ENCODE peak calls at places on chromosomes 16 and 17, in five cellular contexts. G, B, U, F and D are unnamed samples.

GRCh38 chr16:75620326-75621169 is 2.5 kb downstream of the ADAT1 start:
- DNase-seq in G (peak), F (no peak), U (no peak), B (no peak), D (no peak)

GRCh38 chr17:38920374-38921291 is 4.8 kb upstream of the LASP1NB start:
- DNase-seq in F (no peak), G (no peak), B (no peak), U (no peak), D (no peak)

GRCh38 chr16:89571636-89572035 is 3.9 kb upstream of the CPNE7 start:
- DNase-seq in G (no peak), B (no peak), F (no peak), U (no peak), D (no peak)

GRCh38 chr16:88432174-88432573 is 20.9 kb upstream of the ZFPM1 start:
- DNase-seq in G (no peak), U (no peak), F (no peak), B (no peak), D (no peak)

GRCh38 chr16:49588061-49588460 is 214.5 kb downstream of the C16orf78 start:
- DNase-seq in U (no peak), G (no peak), F (no peak), B (peak), D (no peak)

GRCh38 chr16:30992381-30992780 is 7.4 kb downstream of the HSD3B7 start:
- DNase-seq in U (no peak), B (no peak), F (no peak), G (no peak), D (no peak)

GRCh38 chr16:64153718-64154117 is 968.1 kb downstream of the CDH11 start:
- DNase-seq in B (no peak), F (peak), U (no peak), G (no peak), D (no peak)

GRCh38 chr17:19712436-19713004 is 3.9 kb downstream of the SLC47A2 start:
- DNase-seq in F (no peak), G (no peak), U (no peak), B (no peak), D (no peak)

GRCh38 chr16:69930117-69930776 is 20.9 kb upstream of the CLEC18A start:
- DNase-seq in B (peak), F (peak), U (peak), G (peak), D (no peak)

GRCh38 chr17:1298616-1299015 is 19.2 kb downstream of the TRARG1 start:
- DNase-seq in B (peak), F (no peak), G (no peak), U (no peak), D (no peak)

GRCh38 chr16:88194397-88195020 is 188.2 kb upstream of the ZNF469 start:
- DNase-seq in G (peak), B (no peak), U (peak), F (peak), D (no peak)

GRCh38 chr16:27690604-27691003 is 140.7 kb downstream of the KATNIP start:
- DNase-seq in U (peak), F (peak), B (peak), G (peak), D (no peak)

GRCh38 chr17:63698886-63699637 is 863 bp downstream of the LIMD2 start:
- DNase-seq in U (peak), G (peak), F (peak), B (peak), D (peak)

GRCh38 chr16:381788-382717 is at the start of gene PGAP6:
- DNase-seq in B (peak), G (peak), F (peak), U (peak), D (no peak)

GRCh38 chr17:3851461-3852100 is 5.5 kb upstream of the NCBP3 start:
- DNase-seq in F (no peak), B (no peak), U (no peak), G (no peak), D (no peak)

GRCh38 chr17:65194670-65195334 is 57.6 kb downstream of the RGS9 start:
- DNase-seq in B (no peak), G (peak), F (no peak), U (no peak), D (no peak)

GRCh38 chr16:23302045-23302956 is at the start of gene SCNN1B:
- DNase-seq in G (peak), U (no peak), B (peak), F (no peak), D (no peak)

GRCh38 chr16:65618335-65618734 is 496.5 kb upstream of the CDH11 start:
- DNase-seq in G (no peak), F (no peak), U (no peak), B (no peak), D (no peak)

GRCh38 chr16:49884033-49884707 is 28.3 kb upstream of the ZNF423 start:
- DNase-seq in F (no peak), B (no peak), U (no peak), G (peak), D (no peak)

GRCh38 chr17:17514993-17515920 is 19.1 kb upstream of the RASD1 start:
- DNase-seq in F (peak), G (no peak), U (no peak), B (peak), D (no peak)

GRCh38 chr16:66286527-66286926 is 80.0 kb upstream of the CDH5 start:
- DNase-seq in F (no peak), U (no peak), B (no peak), G (no peak), D (no peak)

GRCh38 chr16:17215306-17215705 is 255.5 kb downstream of the XYLT1 start:
- DNase-seq in B (no peak), G (no peak), F (no peak), U (no peak), D (no peak)

GRCh38 chr17:51120357-51120738 is 320 bp downstream of the SPAG9 start:
- DNase-seq in B (no peak), G (peak), F (peak), U (no peak), D (no peak)

GRCh38 chr16:80362816-80363215 is 178.0 kb upstream of the DYNLRB2 start:
- DNase-seq in U (no peak), G (no peak), B (no peak), F (no peak), D (no peak)

GRCh38 chr17:40063034-40063765 is 435 bp downstream of the THRA start:
- DNase-seq in F (no peak), G (peak), B (peak), U (peak), D (no peak)

GRCh38 chr16:82152641-82153094 is 17.4 kb downstream of the MPHOSPH6 start:
- DNase-seq in G (peak), F (peak), U (peak), B (no peak), D (no peak)

GRCh38 chr17:74126179-74126900 is 77.1 kb upstream of the RPL38 start:
- DNase-seq in G (peak), U (no peak), F (no peak), B (no peak), D (no peak)

GRCh38 chr17:17789828-17790672 is 46.7 kb downstream of the SREBF1 start:
- DNase-seq in G (no peak), B (no peak), F (no peak), U (no peak), D (no peak)

GRCh38 chr17:47099451-47099986 is 89.6 kb downstream of the CDC27 start:
- DNase-seq in G (peak), B (no peak), F (no peak), U (no peak), D (no peak)

GRCh38 chr17:42050360-42051012 is at the start of gene C17orf113:
- DNase-seq in B (peak), F (no peak), U (peak), G (peak), D (no peak)

GRCh38 chr16:67173808-67174705 is 3.7 kb downstream of the NOL3 start:
- DNase-seq in G (peak), F (peak), B (peak), U (peak), D (no peak)

GRCh38 chr16:84382396-84382795 is 14.1 kb downstream of the ATP2C2 start:
- DNase-seq in U (no peak), B (no peak), F (no peak), G (no peak), D (no peak)

GRCh38 chr16:68448360-68448970 is at the start of gene SMPD3:
- DNase-seq in G (peak), F (peak), U (peak), B (peak), D (peak)

DNA sequence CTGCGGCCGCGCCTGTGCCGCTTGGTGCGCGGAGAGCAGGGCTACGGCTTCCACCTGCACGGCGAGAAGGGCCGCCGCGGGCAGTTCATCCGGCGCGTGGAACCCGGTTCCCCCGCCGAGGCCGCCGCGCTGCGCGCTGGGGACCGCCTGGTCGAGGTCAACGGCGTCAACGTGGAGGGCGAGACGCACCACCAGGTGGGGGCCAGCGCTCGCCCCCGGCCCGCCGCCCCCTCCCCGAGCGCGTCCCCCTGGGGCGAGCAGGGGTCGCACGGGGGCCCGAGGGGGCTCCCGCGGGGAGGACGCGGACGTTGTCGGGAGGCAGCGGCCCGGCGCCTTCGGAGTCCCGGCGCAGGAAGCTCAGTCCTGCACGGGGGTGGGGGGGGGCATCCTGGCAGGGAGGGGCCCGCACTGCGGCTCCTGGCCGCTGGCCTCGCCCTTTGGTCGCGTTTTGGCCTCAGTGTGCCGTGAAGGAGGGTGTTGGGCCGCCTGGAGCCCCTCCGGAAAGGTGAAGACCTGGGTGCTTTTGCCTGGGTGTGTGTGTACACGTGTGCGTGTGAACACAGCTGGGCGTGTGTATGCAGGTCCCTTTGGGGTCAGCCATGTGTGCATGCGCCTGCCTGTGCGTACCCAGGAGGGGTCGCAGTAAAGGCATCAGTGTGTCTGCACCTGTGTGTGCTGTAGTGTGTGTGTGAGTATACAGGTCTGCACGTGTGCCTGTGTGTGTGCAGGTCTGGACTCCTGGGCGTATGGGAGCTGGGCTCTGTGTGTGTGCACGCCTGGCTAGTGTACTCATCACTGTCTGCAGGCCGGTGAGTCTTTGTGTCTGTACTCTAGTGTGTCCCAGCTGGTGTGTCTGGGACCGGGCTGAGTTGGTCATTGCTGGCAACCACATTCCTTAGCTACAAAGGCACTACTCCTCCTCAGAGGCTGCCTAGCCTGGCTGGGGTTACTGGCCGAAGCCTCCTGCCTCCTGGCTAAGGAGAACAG is 615 bp downstream of the NHERF2 start:
- DNase-seq in U (peak), B (peak), G (no peak), F (peak), D (no peak)
- TF ChIP-seq POLR2A in U (no peak), B (no peak), G (no peak), F (no peak), D (no peak)

GRCh38 chr16:4734063-4734729 is at the start of the genes ANKS3 and DNAAF8:
- DNase-seq in U (peak), B (peak), G (peak), F (peak), D (peak)
- TF ChIP-seq POLR2A in U (peak), B (no peak), G (no peak), F (no peak), D (no peak)

GRCh38 chr17:35242805-35243458 is at the start of gene SLFN5:
- DNase-seq in F (peak), G (peak), U (peak), B (peak), D (peak)
- TF ChIP-seq POLR2A in F (peak), G (peak), U (peak), B (no peak), D (no peak)

DNA sequence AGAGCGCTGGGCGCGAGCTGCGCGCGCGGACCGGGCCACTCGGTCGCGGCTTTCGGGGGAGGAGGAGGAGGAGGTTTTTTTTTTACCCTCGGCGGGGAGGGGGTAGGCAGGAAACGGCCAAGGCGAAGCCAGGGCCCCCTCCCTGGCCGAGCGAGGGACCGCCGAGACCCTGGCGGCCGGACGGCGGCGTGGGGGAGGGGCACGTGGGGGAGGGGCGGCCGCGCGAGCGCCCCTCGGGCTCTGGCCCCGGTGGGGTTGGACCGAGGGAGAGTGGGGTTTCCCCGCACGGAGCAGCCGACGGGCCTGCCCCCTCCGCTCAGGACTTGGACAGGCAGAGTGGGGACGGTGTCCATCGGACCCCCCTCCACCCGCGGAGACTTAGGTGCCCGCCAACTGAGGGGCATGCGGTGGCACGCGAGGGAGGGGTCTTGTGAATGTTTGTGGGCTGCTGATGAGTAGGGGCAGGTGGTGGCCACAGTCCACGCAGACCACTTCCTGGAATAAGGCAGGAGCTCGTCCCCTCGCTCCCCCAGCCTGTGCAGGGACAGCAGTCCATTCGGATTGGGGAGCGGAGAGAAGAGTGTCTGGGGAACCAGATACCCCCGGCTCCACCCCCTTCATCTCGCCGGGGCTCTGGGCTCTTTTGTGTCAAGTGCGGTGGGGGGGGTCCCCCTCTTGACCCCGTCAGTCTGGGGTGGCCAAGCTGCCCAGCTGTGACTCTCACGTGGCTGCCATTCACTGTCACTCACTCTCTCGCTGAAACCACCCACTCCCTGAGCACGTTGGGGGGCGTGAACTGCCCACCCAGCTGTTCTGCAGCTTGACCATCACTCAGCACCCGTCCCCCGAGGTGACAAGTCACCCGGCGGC is 3.0 kb upstream of the CHD3 start:
- DNase-seq in B (peak), G (peak), U (peak), F (peak), D (no peak)
- TF ChIP-seq POLR2A in B (no peak), G (no peak), U (peak), F (no peak), D (no peak)

DNA sequence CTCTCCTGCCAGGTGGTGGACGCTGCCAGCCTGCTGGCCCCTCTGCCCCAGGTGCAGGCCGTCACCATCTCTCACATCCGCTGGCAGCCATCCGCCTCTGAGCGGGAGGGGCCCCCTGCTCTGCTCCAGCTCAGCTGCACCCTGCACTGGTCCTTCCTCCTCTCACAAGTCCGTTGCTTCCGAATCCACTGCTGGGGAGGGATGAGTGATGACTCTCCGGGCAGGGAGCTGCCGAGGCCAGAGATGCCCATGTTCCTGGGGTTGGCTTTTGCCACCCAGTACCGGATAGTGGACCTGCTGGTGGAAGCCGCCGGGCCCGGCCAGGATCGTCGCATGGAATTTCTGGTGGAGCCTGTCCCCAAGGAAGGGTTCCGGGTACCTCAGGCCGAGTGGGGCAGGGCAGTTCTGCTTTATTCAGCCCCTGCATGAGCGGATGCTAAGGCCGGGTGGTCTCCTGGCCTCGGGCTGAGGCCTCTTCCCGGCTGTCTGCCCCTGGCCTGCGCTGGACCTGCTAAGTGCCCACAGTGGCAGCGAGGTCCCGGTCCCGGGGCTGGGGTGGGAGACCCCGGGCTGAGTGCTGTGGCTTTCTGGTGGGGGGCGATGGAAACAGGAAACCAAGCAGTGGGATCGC is 11.4 kb downstream of the ENGASE start:
- DNase-seq in U (no peak), F (no peak), G (no peak), B (no peak), D (no peak)
- TF ChIP-seq POLR2A in U (no peak), F (no peak), G (no peak), B (no peak), D (no peak)

GRCh38 chr17:28717578-28718316 is at the start of gene RAB34:
- DNase-seq in U (peak), F (peak), G (peak), B (peak), D (no peak)
- TF ChIP-seq POLR2A in U (peak), F (peak), G (peak), B (peak), D (no peak)

GRCh38 chr17:75300280-75300679 is 11.0 kb upstream of the SLC25A19 start:
- DNase-seq in F (no peak), G (no peak), B (no peak), U (no peak), D (no peak)

GRCh38 chr17:75289832-75290337 is 652 bp upstream of the SLC25A19 start:
- DNase-seq in G (peak), B (no peak), F (peak), U (peak), D (no peak)

GRCh38 chr17:75301031-75301430 is 11.8 kb upstream of the SLC25A19 start:
- DNase-seq in U (no peak), F (no peak), G (no peak), B (no peak), D (no peak)

DNA sequence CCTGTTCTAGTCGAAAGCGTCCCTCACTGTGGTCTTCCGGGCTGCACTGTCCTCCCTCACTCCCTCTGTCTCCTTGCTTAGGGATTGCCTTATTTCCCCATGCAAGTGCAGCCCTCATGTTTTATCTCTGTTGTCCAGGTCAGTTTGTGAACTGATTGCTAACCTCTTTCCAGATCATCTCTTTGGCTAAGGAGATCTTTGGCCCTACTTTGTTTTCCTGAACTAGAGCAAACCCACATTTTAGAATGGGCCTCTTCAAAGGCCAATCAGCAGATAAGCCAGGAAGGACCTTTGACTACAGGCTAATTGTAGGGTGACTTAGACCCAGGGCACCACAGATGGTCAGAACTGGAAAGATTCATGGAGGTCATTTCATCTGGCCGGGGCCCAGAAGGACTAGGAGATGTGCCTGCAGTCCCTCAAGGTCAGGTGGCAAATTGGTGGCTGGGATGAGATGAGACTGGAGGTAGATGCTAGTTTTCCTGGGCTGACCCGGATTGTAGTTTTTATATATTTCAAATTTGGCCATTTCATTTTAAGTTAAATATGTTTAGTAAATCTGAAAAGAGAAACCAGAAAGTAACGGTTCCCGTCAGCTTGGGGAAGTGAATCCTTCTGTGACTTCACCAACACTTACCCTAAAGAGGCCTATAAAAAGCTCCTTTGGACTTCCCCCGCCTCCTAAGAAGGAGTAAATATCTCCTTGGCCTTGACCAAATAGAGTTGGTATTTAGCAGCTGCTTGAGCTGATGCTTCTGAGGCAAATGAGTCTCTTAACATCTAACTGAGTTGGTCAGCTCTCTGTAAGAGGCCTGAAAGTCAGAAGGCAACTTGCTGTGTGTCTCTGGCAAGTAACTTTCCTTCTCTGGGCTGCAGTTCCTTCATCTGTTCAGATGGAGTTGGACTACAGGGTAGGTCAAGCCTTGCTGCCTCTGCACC is 6.3 kb upstream of the SLC25A19 start:
- DNase-seq in U (peak), B (no peak), F (no peak), G (peak), D (no peak)
- TF ChIP-seq POLR2A in U (no peak), B (no peak), F (no peak), G (no peak), D (peak)